ENCODE peak calls at places on chromosome 19, in five cellular contexts. A is psoas muscle, E is Peyer's patch, U is heart left ventricle, R is thoracic aorta. M is an unnamed sample.

GRCh38 chr19:33826521-33826920 is 29.9 kb downstream of the KCTD15 start:
- DNase-seq in A (no peak), R (no peak), U (no peak), E (no peak), M (no peak)

GRCh38 chr19:35029737-35030256 is 473 bp upstream of the SCN1B start:
- DNase-seq in A (no peak), R (no peak), E (no peak), U (no peak), M (no peak)

GRCh38 chr19:31502536-31503170 is 153.4 kb upstream of the TSHZ3 start:
- DNase-seq in E (no peak), U (no peak), R (no peak), A (no peak), M (no peak)

GRCh38 chr19:12156254-12157058 is at the start of gene ZNF625:
- DNase-seq in A (peak), E (peak), R (peak), U (peak), M (peak)

GRCh38 chr19:35090160-35090794 is 25.3 kb upstream of the FXYD3 start:
- DNase-seq in U (peak), A (no peak), E (peak), R (no peak), M (peak)

GRCh38 chr19:49514151-49514550 is 1.7 kb downstream of the FCGRT start:
- DNase-seq in E (no peak), U (peak), R (no peak), A (no peak), M (no peak)

GRCh38 chr19:17616961-17617806 is 61.7 kb downstream of the COLGALT1 start:
- DNase-seq in R (no peak), E (no peak), U (no peak), A (no peak), M (no peak)

GRCh38 chr19:40284501-40285352 is at the start of gene AKT2:
- DNase-seq in E (peak), A (no peak), U (peak), R (no peak), M (no peak)

GRCh38 chr19:54952591-54953344 is 5.4 kb upstream of the NLRP7 start:
- DNase-seq in R (no peak), U (no peak), E (no peak), A (no peak), M (peak)

GRCh38 chr19:991174-991931 is 7.2 kb downstream of the WDR18 start:
- DNase-seq in R (no peak), A (peak), E (no peak), U (no peak), M (no peak)

GRCh38 chr19:1773173-1773572 is 19.9 kb downstream of the ONECUT3 start:
- DNase-seq in E (no peak), U (no peak), R (no peak), A (no peak), M (no peak)

GRCh38 chr19:43779820-43780219 is 953 bp downstream of the KCNN4 start:
- DNase-seq in U (no peak), A (no peak), R (no peak), E (no peak), M (no peak)

GRCh38 chr19:12721656-12722565 is 1.8 kb downstream of the TNPO2 start:
- DNase-seq in A (peak), R (no peak), E (peak), U (peak), M (no peak)

GRCh38 chr19:28999733-29000433 is 213.1 kb downstream of the UQCRFS1 start:
- DNase-seq in E (no peak), A (no peak), U (no peak), R (no peak), M (no peak)

GRCh38 chr19:42985588-42985987 is 40.7 kb downstream of the PSG11 start:
- DNase-seq in A (no peak), R (no peak), U (no peak), E (no peak), M (no peak)

GRCh38 chr19:39833464-39834286 is at the start of gene DYRK1B:
- DNase-seq in R (peak), A (peak), E (peak), U (peak), M (peak)

GRCh38 chr19:7973883-7974282 is 30.4 kb upstream of the TIMM44 start:
- DNase-seq in A (peak), U (peak), E (no peak), R (no peak), M (no peak)

GRCh38 chr19:29671393-29672076 is 6.3 kb downstream of the PLEKHF1 start:
- DNase-seq in R (peak), U (no peak), E (peak), A (peak), M (no peak)

GRCh38 chr19:37551123-37551993 is 43.2 kb downstream of the ZNF571 start:
- DNase-seq in E (peak), R (no peak), U (peak), A (no peak), M (peak)

GRCh38 chr19:35977446-35978222 is 17.4 kb upstream of the SDHAF1 start:
- DNase-seq in R (no peak), E (no peak), U (no peak), A (no peak), M (no peak)

GRCh38 chr19:2547721-2548120 is 71.8 kb downstream of the GADD45B start:
- DNase-seq in E (no peak), U (no peak), R (no peak), A (no peak), M (no peak)

GRCh38 chr19:16293133-16294085 is 31.2 kb upstream of the KLF2 start:
- DNase-seq in U (peak), R (peak), A (peak), E (no peak), M (peak)
- H3K4me3 ChIP-seq in U (no peak), R (peak), A (peak), E (peak), M (no peak)

GRCh38 chr19:45528744-45529453 is 21.6 kb downstream of the VASP start:
- DNase-seq in E (no peak), A (peak), U (no peak), R (no peak), M (no peak)
- TF ChIP-seq CTCF in E (no peak), A (no peak), U (no peak), R (no peak), M (no peak)

GRCh38 chr19:22622901-22623840 is 11.0 kb upstream of the ZNF492 start:
- DNase-seq in A (no peak), E (no peak), U (no peak), R (no peak), M (no peak)
- H3K4me3 ChIP-seq in A (peak), E (peak), U (no peak), R (peak), M (no peak)

GRCh38 chr19:27773318-27774094 is 1439.4 kb downstream of the UQCRFS1 start:
- DNase-seq in E (no peak), U (no peak), R (no peak), A (no peak), M (no peak)

GRCh38 chr19:27775395-27775794 is 1437.6 kb downstream of the UQCRFS1 start:
- DNase-seq in A (no peak), R (no peak), E (no peak), U (no peak), M (no peak)

GRCh38 chr19:27776020-27776419 is 1436.9 kb downstream of the UQCRFS1 start:
- DNase-seq in A (no peak), E (no peak), U (no peak), R (no peak), M (no peak)

GRCh38 chr19:27774337-27774736 is 1438.6 kb downstream of the UQCRFS1 start:
- DNase-seq in R (no peak), A (no peak), E (no peak), U (no peak), M (no peak)

DNA sequence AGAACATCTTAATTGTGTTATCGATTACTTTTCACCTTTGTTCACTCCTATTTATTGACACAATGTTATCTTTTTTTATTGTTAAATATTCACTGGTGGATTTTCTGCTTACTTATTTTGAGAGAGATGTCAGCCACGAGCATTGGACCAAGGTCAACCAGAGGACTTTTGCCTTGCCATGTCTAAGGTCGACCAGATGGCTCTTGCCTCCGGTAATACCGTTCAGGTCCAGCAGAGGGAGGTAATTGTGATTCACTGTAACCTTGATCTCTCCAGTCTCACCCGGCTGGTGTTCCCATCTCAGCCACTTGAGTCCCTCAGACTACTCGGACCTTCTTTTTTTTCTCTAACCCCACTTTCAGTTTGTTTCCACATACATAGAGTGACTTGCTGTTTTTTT is 1438.1 kb downstream of the UQCRFS1 start:
- DNase-seq in E (no peak), A (no peak), U (no peak), R (no peak), M (no peak)
- TF ChIP-seq CTCF in E (peak), A (no peak), U (no peak), R (no peak), M (peak)

DNA sequence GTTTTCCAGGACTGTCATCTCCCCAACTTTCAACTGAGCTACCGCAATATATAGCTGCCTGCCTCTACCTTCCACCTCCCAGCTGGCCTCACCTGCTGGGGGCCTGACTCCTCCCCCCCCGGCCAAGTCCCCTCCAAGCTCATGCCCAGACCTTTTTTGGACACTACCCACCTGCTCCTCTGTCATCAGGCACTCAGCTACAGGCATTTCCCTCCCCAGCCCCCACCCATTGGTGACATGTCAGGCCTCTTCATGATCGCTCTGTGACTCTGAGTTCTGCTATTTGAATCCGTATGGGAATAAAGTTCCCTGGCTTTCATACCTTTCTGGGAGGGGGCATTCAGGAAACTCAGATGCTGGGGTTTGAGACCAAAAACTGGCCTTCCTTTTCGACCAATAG is 1.8 kb downstream of the PRKACA start:
- DNase-seq in A (no peak), E (no peak), U (no peak), R (no peak), M (no peak)
- H3K4me3 ChIP-seq in A (peak), E (no peak), U (no peak), R (peak), M (peak)

GRCh38 chr19:19654441-19654840 is 9.0 kb downstream of the ATP13A1 start:
- DNase-seq in E (no peak), A (peak), U (no peak), R (no peak), M (no peak)
- TF ChIP-seq CTCF in E (no peak), A (no peak), U (no peak), R (no peak), M (no peak)

GRCh38 chr19:14979498-14980255 is at the start of gene SLC1A6:
- DNase-seq in A (no peak), E (no peak), U (no peak), R (no peak), M (no peak)
- H3K4me3 ChIP-seq in A (no peak), E (peak), U (no peak), R (no peak), M (no peak)